ENCODE peak calls at places on chromosomes 13 and 19, in ten cellular contexts. One of them, this sample, is unnamed.
A peak's percentile ranks its signal among the peaks of the same experiment; 100 is the strongest.

GRCh38 chr13:31044658-31045620 is 112.5 kb downstream of the TEX26 start:
- DNase-seq in NB4: no peak
- DNase-seq in cardiac muscle cell: no peak
- DNase-seq in stimulated activated CD4-positive, alpha-beta T cell treated with anti-CD3 and anti-CD28 coated beads, Interleukin-15, amount 100 ng/mL, for 48 hours: peak; percentile 46
- DNase-seq in fibroblast of pulmonary artery: no peak
- DNase-seq in GF-D8: no peak
- DNase-seq in choroid plexus epithelial cell: no peak
- DNase-seq in NCI-H1092: no peak
- DNase-seq in SJSA1: no peak
- DNase-seq in hepatocyte: no peak
- DNase-seq in this sample: peak; percentile 36

GRCh38 chr13:80858131-80858530 is 517.2 kb upstream of the SPRY2 start:
- DNase-seq in SJSA1: no peak
- DNase-seq in fibroblast of pulmonary artery: no peak
- DNase-seq in GF-D8: no peak
- DNase-seq in NCI-H1092: no peak
- DNase-seq in cardiac muscle cell: no peak
- DNase-seq in choroid plexus epithelial cell: no peak
- DNase-seq in NB4: no peak
- DNase-seq in stimulated activated CD4-positive, alpha-beta T cell treated with anti-CD3 and anti-CD28 coated beads, Interleukin-15, amount 100 ng/mL, for 48 hours: no peak
- DNase-seq in hepatocyte: no peak
- DNase-seq in this sample: no peak

GRCh38 chr13:37187110-37187509 is 81.6 kb upstream of the CSNK1A1L start:
- DNase-seq in stimulated activated CD4-positive, alpha-beta T cell treated with anti-CD3 and anti-CD28 coated beads, Interleukin-15, amount 100 ng/mL, for 48 hours: no peak
- DNase-seq in SJSA1: no peak
- DNase-seq in fibroblast of pulmonary artery: peak; percentile 49
- DNase-seq in GF-D8: no peak
- DNase-seq in choroid plexus epithelial cell: peak; percentile 54
- DNase-seq in NB4: no peak
- DNase-seq in hepatocyte: no peak
- DNase-seq in cardiac muscle cell: peak; percentile 13
- DNase-seq in NCI-H1092: no peak
- DNase-seq in this sample: no peak

GRCh38 chr19:4597975-4598671 is 38.6 kb upstream of the SEMA6B start:
- DNase-seq in cardiac muscle cell: peak; percentile 53
- DNase-seq in choroid plexus epithelial cell: no peak
- DNase-seq in GF-D8: no peak
- DNase-seq in fibroblast of pulmonary artery: no peak
- DNase-seq in SJSA1: no peak
- DNase-seq in stimulated activated CD4-positive, alpha-beta T cell treated with anti-CD3 and anti-CD28 coated beads, Interleukin-15, amount 100 ng/mL, for 48 hours: peak; percentile 28
- DNase-seq in NB4: peak; percentile 55
- DNase-seq in hepatocyte: peak; percentile 70
- DNase-seq in NCI-H1092: no peak
- DNase-seq in this sample: no peak

GRCh38 chr13:47039106-47039505 is 142.3 kb upstream of the HTR2A start:
- DNase-seq in stimulated activated CD4-positive, alpha-beta T cell treated with anti-CD3 and anti-CD28 coated beads, Interleukin-15, amount 100 ng/mL, for 48 hours: no peak
- DNase-seq in hepatocyte: no peak
- DNase-seq in cardiac muscle cell: peak; percentile 70
- DNase-seq in GF-D8: no peak
- DNase-seq in choroid plexus epithelial cell: peak; percentile 74
- DNase-seq in NCI-H1092: no peak
- DNase-seq in fibroblast of pulmonary artery: peak; percentile 63
- DNase-seq in NB4: no peak
- DNase-seq in SJSA1: no peak
- DNase-seq in this sample: no peak

GRCh38 chr13:94312511-94313191 is 166.8 kb downstream of the DCT start:
- DNase-seq in hepatocyte: no peak
- DNase-seq in choroid plexus epithelial cell: peak; percentile 34
- DNase-seq in GF-D8: no peak
- DNase-seq in cardiac muscle cell: no peak
- DNase-seq in NB4: no peak
- DNase-seq in NCI-H1092: peak; percentile 75
- DNase-seq in SJSA1: no peak
- DNase-seq in fibroblast of pulmonary artery: no peak
- DNase-seq in stimulated activated CD4-positive, alpha-beta T cell treated with anti-CD3 and anti-CD28 coated beads, Interleukin-15, amount 100 ng/mL, for 48 hours: no peak
- DNase-seq in this sample: no peak

GRCh38 chr19:28633223-28634030 is 579.5 kb downstream of the UQCRFS1 start:
- DNase-seq in NB4: peak; percentile 60
- DNase-seq in stimulated activated CD4-positive, alpha-beta T cell treated with anti-CD3 and anti-CD28 coated beads, Interleukin-15, amount 100 ng/mL, for 48 hours: peak; percentile 10
- DNase-seq in choroid plexus epithelial cell: peak; percentile 83
- DNase-seq in fibroblast of pulmonary artery: peak; percentile 61
- DNase-seq in NCI-H1092: no peak
- DNase-seq in cardiac muscle cell: peak; percentile 77
- DNase-seq in GF-D8: no peak
- DNase-seq in hepatocyte: peak; percentile 57
- DNase-seq in SJSA1: no peak
- DNase-seq in this sample: peak; percentile 60

GRCh38 chr13:41345921-41346589 is 35.0 kb downstream of the NAA16 start:
- DNase-seq in stimulated activated CD4-positive, alpha-beta T cell treated with anti-CD3 and anti-CD28 coated beads, Interleukin-15, amount 100 ng/mL, for 48 hours: no peak
- DNase-seq in SJSA1: no peak
- DNase-seq in NCI-H1092: no peak
- DNase-seq in hepatocyte: no peak
- DNase-seq in fibroblast of pulmonary artery: peak; percentile 76
- DNase-seq in choroid plexus epithelial cell: no peak
- DNase-seq in GF-D8: no peak
- DNase-seq in cardiac muscle cell: peak; percentile 81
- DNase-seq in NB4: no peak
- DNase-seq in this sample: no peak

GRCh38 chr19:14375055-14375581 is 6.1 kb upstream of the ADGRE5 start:
- DNase-seq in NB4: peak; percentile 88
- DNase-seq in choroid plexus epithelial cell: no peak
- DNase-seq in SJSA1: no peak
- DNase-seq in stimulated activated CD4-positive, alpha-beta T cell treated with anti-CD3 and anti-CD28 coated beads, Interleukin-15, amount 100 ng/mL, for 48 hours: no peak
- DNase-seq in NCI-H1092: no peak
- DNase-seq in fibroblast of pulmonary artery: no peak
- DNase-seq in hepatocyte: no peak
- DNase-seq in GF-D8: peak; percentile 96
- DNase-seq in cardiac muscle cell: no peak
- DNase-seq in this sample: peak; percentile 61

GRCh38 chr13:61136101-61136500 is 279.5 kb downstream of the PCDH20 start:
- DNase-seq in choroid plexus epithelial cell: no peak
- DNase-seq in hepatocyte: peak; percentile 30
- DNase-seq in NB4: no peak
- DNase-seq in GF-D8: no peak
- DNase-seq in SJSA1: no peak
- DNase-seq in fibroblast of pulmonary artery: no peak
- DNase-seq in cardiac muscle cell: peak; percentile 7
- DNase-seq in NCI-H1092: no peak
- DNase-seq in stimulated activated CD4-positive, alpha-beta T cell treated with anti-CD3 and anti-CD28 coated beads, Interleukin-15, amount 100 ng/mL, for 48 hours: no peak
- DNase-seq in this sample: no peak

GRCh38 chr19:29260477-29261317 is 47.7 kb upstream of the UQCRFS1 start:
- DNase-seq in choroid plexus epithelial cell: peak; percentile 18
- DNase-seq in GF-D8: peak; percentile 9
- DNase-seq in SJSA1: no peak
- DNase-seq in NB4: peak; percentile 62
- DNase-seq in hepatocyte: peak; percentile 56
- DNase-seq in NCI-H1092: no peak
- DNase-seq in stimulated activated CD4-positive, alpha-beta T cell treated with anti-CD3 and anti-CD28 coated beads, Interleukin-15, amount 100 ng/mL, for 48 hours: peak; percentile 3
- DNase-seq in fibroblast of pulmonary artery: peak; percentile 27
- DNase-seq in cardiac muscle cell: peak; percentile 40
- DNase-seq in this sample: no peak

GRCh38 chr19:18445252-18445948 is 7.5 kb upstream of the ISYNA1 start:
- DNase-seq in NB4: no peak
- DNase-seq in choroid plexus epithelial cell: no peak
- DNase-seq in fibroblast of pulmonary artery: no peak
- DNase-seq in hepatocyte: no peak
- DNase-seq in GF-D8: no peak
- DNase-seq in stimulated activated CD4-positive, alpha-beta T cell treated with anti-CD3 and anti-CD28 coated beads, Interleukin-15, amount 100 ng/mL, for 48 hours: no peak
- DNase-seq in SJSA1: no peak
- DNase-seq in cardiac muscle cell: no peak
- DNase-seq in NCI-H1092: no peak
- DNase-seq in this sample: no peak

GRCh38 chr19:5281588-5281987 is 59.0 kb downstream of the PTPRS start:
- DNase-seq in stimulated activated CD4-positive, alpha-beta T cell treated with anti-CD3 and anti-CD28 coated beads, Interleukin-15, amount 100 ng/mL, for 48 hours: no peak
- DNase-seq in cardiac muscle cell: peak; percentile 57
- DNase-seq in NCI-H1092: no peak
- DNase-seq in GF-D8: no peak
- DNase-seq in NB4: no peak
- DNase-seq in choroid plexus epithelial cell: no peak
- DNase-seq in fibroblast of pulmonary artery: no peak
- DNase-seq in SJSA1: no peak
- DNase-seq in hepatocyte: no peak
- DNase-seq in this sample: peak; percentile 49

GRCh38 chr13:102968572-102969228 is 97.5 kb downstream of the SLC10A2 start:
- DNase-seq in fibroblast of pulmonary artery: no peak
- DNase-seq in stimulated activated CD4-positive, alpha-beta T cell treated with anti-CD3 and anti-CD28 coated beads, Interleukin-15, amount 100 ng/mL, for 48 hours: no peak
- DNase-seq in hepatocyte: peak; percentile 62
- DNase-seq in SJSA1: no peak
- DNase-seq in GF-D8: no peak
- DNase-seq in NB4: no peak
- DNase-seq in choroid plexus epithelial cell: no peak
- DNase-seq in NCI-H1092: no peak
- DNase-seq in cardiac muscle cell: no peak
- DNase-seq in this sample: no peak

GRCh38 chr19:41521860-41522555 is 54.0 kb upstream of the CEACAM21 start:
- DNase-seq in choroid plexus epithelial cell: no peak
- DNase-seq in stimulated activated CD4-positive, alpha-beta T cell treated with anti-CD3 and anti-CD28 coated beads, Interleukin-15, amount 100 ng/mL, for 48 hours: no peak
- DNase-seq in NCI-H1092: no peak
- DNase-seq in GF-D8: no peak
- DNase-seq in hepatocyte: no peak
- DNase-seq in fibroblast of pulmonary artery: no peak
- DNase-seq in NB4: peak; percentile 31
- DNase-seq in SJSA1: no peak
- DNase-seq in cardiac muscle cell: no peak
- DNase-seq in this sample: peak; percentile 18